ENCODE peak calls at places on chromosome 2, in five cellular contexts. G is neural crest cell, M is PC-3, Y is endothelial cell, R is cardiac fibroblast. O is an unnamed sample.

GRCh38 chr2:190412971-190413370 is 4.8 kb downstream of the MFSD6 start:
- DNase-seq in Y (no peak), R (no peak), G (no peak), M (no peak), O (no peak)

GRCh38 chr2:31207790-31208189 is 9.5 kb downstream of the CAPN14 start:
- DNase-seq in M (no peak), R (no peak), Y (no peak), G (no peak), O (no peak)

GRCh38 chr2:234447189-234447588 is 49.7 kb downstream of the ARL4C start:
- DNase-seq in M (no peak), G (no peak), R (no peak), Y (no peak), O (no peak)

GRCh38 chr2:12675352-12675795 is 41.4 kb upstream of the TRIB2 start:
- DNase-seq in R (peak; percentile 54), M (peak; percentile 57), G (no peak), Y (no peak), O (no peak)

GRCh38 chr2:41965886-41966285 is 81.9 kb upstream of the PKDCC start:
- DNase-seq in R (peak; percentile 53), G (no peak), Y (no peak), M (no peak), O (no peak)

GRCh38 chr2:237293966-237294365 is 120.0 kb downstream of the COL6A3 start:
- DNase-seq in M (no peak), G (no peak), Y (no peak), R (no peak), O (no peak)

GRCh38 chr2:119862127-119862889 is 102.6 kb downstream of the PTPN4 start:
- DNase-seq in Y (no peak), G (no peak), M (no peak), R (no peak), O (no peak)

GRCh38 chr2:176455865-176456291 is 186.6 kb downstream of the MTX2 start:
- DNase-seq in Y (peak; percentile 49), M (no peak), G (no peak), R (peak; percentile 72), O (no peak)

GRCh38 chr2:239579524-239580198 is 178.8 kb upstream of the HDAC4 start:
- DNase-seq in Y (no peak), R (no peak), M (no peak), G (no peak), O (no peak)

GRCh38 chr2:39620067-39620466 is 45.6 kb upstream of the TMEM178A start:
- DNase-seq in R (peak; percentile 94), G (no peak), M (peak; percentile 96), Y (no peak), O (no peak)

GRCh38 chr2:62794791-62795190 is 89.3 kb downstream of the EHBP1 start:
- DNase-seq in M (peak; percentile 81), G (no peak), R (peak; percentile 59), Y (no peak), O (no peak)

GRCh38 chr2:130373808-130374365 is 18.0 kb downstream of the PTPN18 start:
- DNase-seq in G (no peak), M (no peak), Y (no peak), R (no peak), O (no peak)

DNA sequence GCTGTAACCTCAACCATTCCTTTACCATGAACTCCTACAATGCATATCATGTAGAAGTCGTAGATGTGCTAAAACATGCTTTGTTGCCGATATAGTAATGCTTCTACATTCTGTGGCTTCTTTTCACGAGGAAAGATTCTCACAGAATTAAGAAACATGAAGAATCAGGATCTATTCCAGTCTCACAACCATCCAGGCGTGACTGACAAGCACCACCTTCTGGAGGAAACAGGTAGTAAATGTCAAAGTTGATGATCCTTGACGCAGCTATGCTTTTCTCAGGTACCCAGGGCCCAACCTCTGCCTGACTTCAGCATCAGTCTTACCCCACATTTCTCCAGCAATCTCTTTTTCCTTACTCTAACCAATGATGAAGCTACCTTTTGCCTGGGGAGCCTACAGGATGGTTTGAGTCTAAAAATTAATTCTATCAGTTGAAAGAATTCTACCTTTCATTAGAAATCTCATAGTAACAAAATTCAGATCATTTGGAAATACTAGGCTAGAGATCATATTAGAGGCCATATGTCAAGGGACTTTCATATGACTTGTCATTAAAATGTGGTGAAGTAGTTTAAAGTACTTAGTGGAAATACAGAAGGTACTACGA is 123.3 kb upstream of the RND3 start:
- DNase-seq in R (peak; percentile 77), G (peak; percentile 3), M (peak; percentile 85), Y (peak; percentile 35), O (no peak)
- TF ChIP-seq CTCF in R (peak; percentile 70), G (peak; percentile 70), M (peak; percentile 85), Y (peak; percentile 57), O (peak; percentile 85)

GRCh38 chr2:162579169-162579568 is 235.2 kb downstream of the GCA start:
- DNase-seq in Y (no peak), R (no peak), G (no peak), M (no peak), O (no peak)
- TF ChIP-seq CTCF in Y (no peak), R (no peak), G (no peak), M (no peak), O (no peak)

GRCh38 chr2:20682166-20682565 is 15.2 kb downstream of the GDF7 start:
- DNase-seq in Y (peak; percentile 47), M (no peak), R (peak; percentile 37), G (no peak), O (no peak)
- TF ChIP-seq CTCF in Y (peak; percentile 41), M (peak; percentile 62), R (peak; percentile 61), G (peak; percentile 58), O (peak; percentile 84)

DNA sequence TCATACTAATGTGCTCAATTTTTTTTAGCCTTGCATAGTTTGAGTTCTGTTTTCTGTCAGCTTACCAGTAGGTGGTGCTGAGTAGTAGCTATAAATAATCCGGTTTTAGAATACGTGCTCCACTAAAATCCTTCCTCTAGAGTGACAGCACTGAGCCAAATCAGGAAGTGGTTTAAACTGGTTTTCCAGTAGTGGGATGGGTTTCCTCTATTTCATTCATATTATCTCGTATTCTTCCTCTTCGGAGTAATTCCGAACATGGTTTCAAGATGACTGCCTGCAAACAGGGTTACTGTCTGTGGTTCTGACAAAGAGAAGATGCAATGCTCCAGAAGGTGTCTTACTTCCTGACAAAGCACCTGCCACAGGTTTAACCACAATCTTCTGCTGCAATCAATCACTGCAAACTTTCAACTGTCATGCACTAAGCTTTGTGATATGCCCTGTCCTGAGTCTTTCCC is 496.9 kb upstream of the VRK2 start:
- DNase-seq in Y (no peak), M (peak; percentile 59), G (no peak), R (peak; percentile 25), O (no peak)
- TF ChIP-seq CTCF in Y (no peak), M (peak; percentile 84), G (peak; percentile 61), R (peak; percentile 35), O (peak; percentile 80)

GRCh38 chr2:207251022-207251421 is 85.3 kb upstream of the KLF7 start:
- DNase-seq in G (no peak), Y (no peak), M (no peak), R (no peak), O (no peak)

GRCh38 chr2:207252979-207253640 is 87.4 kb upstream of the KLF7 start:
- DNase-seq in M (no peak), Y (no peak), R (no peak), G (peak; percentile 15), O (no peak)

GRCh38 chr2:207252416-207252815 is 86.7 kb upstream of the KLF7 start:
- DNase-seq in Y (no peak), G (no peak), R (no peak), M (no peak), O (no peak)

GRCh38 chr2:207253946-207254345 is 88.2 kb upstream of the KLF7 start:
- DNase-seq in G (no peak), M (peak; percentile 85), R (peak; percentile 98), Y (no peak), O (no peak)

GRCh38 chr2:207251573-207252192 is 85.9 kb upstream of the KLF7 start:
- DNase-seq in G (no peak), R (no peak), M (no peak), Y (no peak), O (no peak)
- TF ChIP-seq CTCF in G (no peak), R (no peak), M (no peak), Y (no peak), O (no peak)

GRCh38 chr2:122326448-122326847 is 571.0 kb downstream of the TSN start:
- DNase-seq in Y (no peak), R (no peak), M (no peak), G (no peak), O (no peak)
- TF ChIP-seq CTCF in Y (no peak), R (no peak), M (no peak), G (no peak), O (no peak)

GRCh38 chr2:177746358-177746757 is 326.2 kb downstream of the PDE11A start:
- DNase-seq in M (no peak), G (no peak), R (no peak), Y (no peak), O (no peak)
- TF ChIP-seq CTCF in M (no peak), G (no peak), R (no peak), Y (no peak), O (no peak)

GRCh38 chr2:192700934-192701333 is 506.2 kb upstream of the TMEFF2 start:
- DNase-seq in M (peak; percentile 71), Y (no peak), G (no peak), R (peak; percentile 0), O (no peak)
- TF ChIP-seq CTCF in M (no peak), Y (no peak), G (no peak), R (no peak), O (no peak)